ENCODE peak calls at places on chromosomes 6 and 20, in nine cellular contexts. W is IMR-90, B is HCT116, K is A549, V is heart left ventricle, R is spleen, C is lower leg skin, Z is upper lobe of left lung, A is gastrocnemius medialis. G is an unnamed sample.

GRCh38 chr20:60469829-60470228 is 511.6 kb downstream of the CDH26 start:
- DNase-seq in A (no peak), V (no peak), Z (no peak), W (no peak), R (no peak), K (no peak), C (no peak), B (no peak), G (no peak)

GRCh38 chr6:76852776-76853175 is 610.5 kb downstream of the HTR1B start:
- DNase-seq in K (no peak), V (no peak), R (no peak), B (no peak), Z (no peak), W (peak), C (no peak), A (no peak), G (no peak)

GRCh38 chr20:10423735-10424134 is 10.3 kb downstream of the MKKS start:
- DNase-seq in Z (no peak), W (no peak), B (no peak), R (no peak), K (no peak), V (no peak), C (no peak), A (no peak), G (no peak)

GRCh38 chr6:81708306-81708705 is 44.2 kb downstream of the TENT5A start:
- DNase-seq in K (no peak), C (no peak), W (no peak), B (no peak), V (no peak), Z (no peak), R (no peak), A (no peak), G (no peak)

GRCh38 chr20:63622096-63622495 is 4.8 kb downstream of the GMEB2 start:
- DNase-seq in W (no peak), B (no peak), R (peak), C (no peak), K (no peak), A (no peak), V (no peak), Z (no peak), G (no peak)

GRCh38 chr20:1918766-1919165 is 23.6 kb downstream of the SIRPA start:
- DNase-seq in K (no peak), C (no peak), R (no peak), V (no peak), A (no peak), B (no peak), Z (no peak), W (no peak), G (no peak)

GRCh38 chr6:161924516-161925116 is 650.8 kb upstream of the AGPAT4 start:
- DNase-seq in K (no peak), C (no peak), Z (no peak), A (no peak), W (no peak), R (no peak), V (no peak), B (no peak), G (no peak)

GRCh38 chr20:48761023-48761785 is 66.6 kb downstream of the PREX1 start:
- DNase-seq in K (no peak), C (no peak), A (no peak), V (peak), B (no peak), W (no peak), Z (no peak), R (peak), G (no peak)

GRCh38 chr20:24917797-24918578 is 31.1 kb upstream of the CST7 start:
- DNase-seq in V (peak), C (peak), R (peak), B (peak), Z (peak), K (peak), W (peak), A (no peak), G (peak)

GRCh38 chr6:6277418-6277817 is 43.0 kb downstream of the F13A1 start:
- DNase-seq in W (no peak), B (no peak), A (no peak), C (peak), V (no peak), Z (no peak), R (no peak), K (peak), G (no peak)

GRCh38 chr20:32544260-32544722 is 40.8 kb downstream of the NOL4L start:
- DNase-seq in W (no peak), C (no peak), B (no peak), Z (no peak), R (no peak), V (no peak), A (no peak), K (no peak), G (no peak)

GRCh38 chr20:63080411-63080810 is 73.6 kb upstream of the BHLHE23 start:
- DNase-seq in R (peak), Z (peak), K (no peak), V (no peak), C (no peak), A (no peak), W (no peak), B (no peak), G (no peak)

GRCh38 chr6:144482142-144482541 is 197.0 kb downstream of the UTRN start:
- DNase-seq in V (peak), C (peak), A (peak), W (peak), B (peak), K (peak), R (peak), Z (no peak), G (peak)

GRCh38 chr20:24955045-24955444 is 6.0 kb downstream of the CST7 start:
- DNase-seq in A (no peak), K (no peak), C (no peak), Z (no peak), V (no peak), W (no peak), R (peak), B (no peak), G (no peak)

GRCh38 chr6:20402181-20403079 is 751 bp downstream of the E2F3 start:
- DNase-seq in W (no peak), V (peak), B (peak), A (peak), Z (peak), R (peak), C (peak), K (peak), G (peak)

GRCh38 chr6:47250302-47250701 is 59.4 kb downstream of the TNFRSF21 start:
- DNase-seq in C (no peak), A (no peak), Z (no peak), R (no peak), B (no peak), K (no peak), V (no peak), W (no peak), G (no peak)

GRCh38 chr6:28922841-28923317 is 906 bp downstream of the TRIM27 start:
- DNase-seq in W (peak), K (peak), C (peak), V (peak), A (peak), R (no peak), Z (no peak), B (no peak), G (no peak)

GRCh38 chr6:30902709-30903108 is 5.3 kb upstream of the GTF2H4 start:
- DNase-seq in V (no peak), W (no peak), R (no peak), C (no peak), A (no peak), K (no peak), Z (no peak), B (no peak), G (no peak)

GRCh38 chr6:76706566-76706965 is 634.1 kb upstream of the IMPG1 start:
- DNase-seq in V (no peak), W (no peak), R (no peak), B (no peak), K (no peak), C (no peak), Z (no peak), A (no peak), G (no peak)

GRCh38 chr6:106377061-106377540 is 16.6 kb downstream of the CRYBG1 start:
- DNase-seq in K (no peak), A (no peak), W (peak), C (no peak), B (no peak), Z (no peak), V (no peak), R (no peak), G (no peak)

GRCh38 chr6:586553-586952 is 70.3 kb downstream of the HUS1B start:
- DNase-seq in Z (no peak), W (no peak), A (no peak), C (no peak), R (no peak), K (no peak), B (peak), V (no peak), G (no peak)

GRCh38 chr6:124738496-124738895 is 223.7 kb upstream of the RNF217 start:
- DNase-seq in K (no peak), V (no peak), R (no peak), W (no peak), B (no peak), Z (no peak), C (no peak), A (no peak), G (no peak)

GRCh38 chr6:69084746-69085335 is 449.8 kb downstream of the ADGRB3 start:
- DNase-seq in C (no peak), W (no peak), Z (no peak), V (no peak), A (no peak), R (no peak), K (peak), B (no peak), G (no peak)

GRCh38 chr6:134464690-134465411 is 146.9 kb upstream of the SGK1 start:
- DNase-seq in R (no peak), Z (no peak), A (peak), C (no peak), V (no peak), B (no peak), K (peak), W (peak), G (peak)

GRCh38 chr6:126723541-126724170 is 383.7 kb downstream of the CENPW start:
- DNase-seq in R (no peak), W (no peak), A (no peak), C (no peak), B (no peak), Z (peak), K (no peak), V (no peak), G (no peak)

GRCh38 chr6:71288228-71289038 is at the start of gene OGFRL1:
- DNase-seq in R (peak), B (no peak), V (peak), C (peak), K (peak), A (peak), Z (peak), W (peak), G (peak)

GRCh38 chr20:35312348-35312747 is 20.1 kb upstream of the FAM83C start:
- DNase-seq in B (peak), V (no peak), K (peak), A (no peak), W (peak), Z (no peak), C (no peak), R (no peak), G (no peak)

GRCh38 chr6:113683968-113684367 is 173.2 kb upstream of the MARCKS start:
- DNase-seq in B (no peak), K (no peak), C (no peak), R (no peak), V (no peak), W (no peak), A (no peak), Z (no peak), G (no peak)

GRCh38 chr20:31605031-31605901 is at the start of gene ID1:
- DNase-seq in K (peak), A (peak), W (peak), V (peak), B (peak), R (peak), Z (peak), C (peak), G (peak)

GRCh38 chr6:95230071-95230740 is 347.1 kb upstream of the MANEA start:
- DNase-seq in A (no peak), B (no peak), W (peak), R (no peak), C (no peak), V (no peak), K (no peak), Z (no peak), G (no peak)

GRCh38 chr6:41426438-41426851 is 91.0 kb downstream of the NCR2 start:
- DNase-seq in A (no peak), R (no peak), Z (peak), W (no peak), B (no peak), V (no peak), K (no peak), C (no peak), G (no peak)

DNA sequence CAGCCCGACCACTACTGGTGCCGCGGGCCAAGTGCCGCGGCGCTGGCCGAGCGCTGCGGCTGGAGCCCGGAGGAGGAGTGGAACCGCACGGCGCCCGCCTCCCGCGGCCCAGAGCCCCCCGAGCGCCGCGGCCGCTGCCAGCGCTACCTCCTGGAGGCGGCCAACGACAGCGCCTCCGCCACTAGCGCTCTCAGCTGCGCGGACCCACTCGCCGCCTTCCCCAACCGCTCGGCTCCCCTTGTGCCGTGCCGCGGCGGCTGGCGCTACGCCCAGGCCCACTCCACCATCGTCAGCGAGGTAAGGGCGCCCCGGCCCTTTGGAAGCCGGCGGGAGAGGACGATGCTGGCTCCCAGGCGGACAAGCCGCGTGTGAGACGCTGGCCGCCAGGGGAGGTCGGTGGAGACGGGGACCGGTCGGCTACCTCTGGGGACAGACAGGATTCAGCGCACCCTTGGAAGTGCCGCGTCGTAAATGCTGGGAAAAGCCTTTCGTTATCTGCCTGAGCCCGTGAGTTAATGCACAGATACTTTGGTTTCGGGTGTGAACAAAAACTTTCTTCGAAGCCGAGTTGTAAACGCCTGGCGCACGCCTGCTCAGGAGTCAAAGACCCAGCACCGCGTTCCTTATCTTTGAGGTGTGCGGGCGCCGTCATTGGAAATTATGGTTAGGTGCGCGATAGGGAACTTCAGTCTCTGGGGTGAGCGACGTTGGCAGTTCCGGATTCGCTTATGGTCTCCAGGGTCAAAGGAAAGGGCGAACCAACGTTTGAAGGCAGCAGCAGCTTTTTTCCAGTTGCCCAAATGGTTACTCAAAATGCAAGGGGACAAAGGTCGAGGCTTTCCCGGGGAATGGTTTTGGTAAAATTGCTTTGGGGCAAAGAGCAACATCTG is 619 bp downstream of the SLC22A3 start:
- DNase-seq in V (peak), Z (peak), R (no peak), B (no peak), K (peak), W (no peak), C (no peak), A (no peak), G (no peak)
- TF ChIP-seq POLR2A in V (no peak), Z (no peak), R (no peak), B (no peak), K (no peak), W (no peak), C (no peak), A (peak), G (no peak)

GRCh38 chr6:43020052-43020705 is 1.2 kb upstream of the RRP36 start:
- DNase-seq in B (no peak), Z (no peak), V (no peak), W (no peak), R (no peak), C (no peak), K (no peak), A (no peak), G (no peak)

GRCh38 chr6:43016935-43017334 is 2.9 kb downstream of the KLHDC3 start:
- DNase-seq in B (no peak), V (peak), A (no peak), R (peak), K (no peak), C (no peak), Z (peak), W (no peak), G (no peak)

GRCh38 chr6:43019152-43019551 is 2.3 kb upstream of the RRP36 start:
- DNase-seq in B (no peak), W (no peak), C (no peak), A (no peak), K (no peak), R (no peak), V (no peak), Z (no peak), G (no peak)

GRCh38 chr6:43020847-43021246 is 576 bp upstream of the RRP36 start:
- DNase-seq in Z (no peak), W (no peak), C (no peak), B (no peak), V (no peak), R (no peak), K (no peak), A (no peak), G (peak)

GRCh38 chr6:43021270-43022047 is at the start of gene RRP36:
- DNase-seq in Z (peak), K (peak), V (peak), W (peak), B (no peak), A (peak), C (peak), R (peak), G (peak)
- TF ChIP-seq POLR2A in Z (no peak), K (peak), V (no peak), W (no peak), B (peak), A (peak), C (no peak), R (no peak), G (peak)

GRCh38 chr6:142913511-142914047 is 31.4 kb downstream of the HIVEP2 start:
- DNase-seq in C (no peak), W (no peak), A (no peak), B (no peak), K (no peak), Z (no peak), R (peak), V (no peak), G (no peak)
- TF ChIP-seq POLR2A in C (no peak), W (no peak), A (no peak), B (no peak), K (no peak), Z (no peak), R (no peak), V (no peak), G (no peak)

DNA sequence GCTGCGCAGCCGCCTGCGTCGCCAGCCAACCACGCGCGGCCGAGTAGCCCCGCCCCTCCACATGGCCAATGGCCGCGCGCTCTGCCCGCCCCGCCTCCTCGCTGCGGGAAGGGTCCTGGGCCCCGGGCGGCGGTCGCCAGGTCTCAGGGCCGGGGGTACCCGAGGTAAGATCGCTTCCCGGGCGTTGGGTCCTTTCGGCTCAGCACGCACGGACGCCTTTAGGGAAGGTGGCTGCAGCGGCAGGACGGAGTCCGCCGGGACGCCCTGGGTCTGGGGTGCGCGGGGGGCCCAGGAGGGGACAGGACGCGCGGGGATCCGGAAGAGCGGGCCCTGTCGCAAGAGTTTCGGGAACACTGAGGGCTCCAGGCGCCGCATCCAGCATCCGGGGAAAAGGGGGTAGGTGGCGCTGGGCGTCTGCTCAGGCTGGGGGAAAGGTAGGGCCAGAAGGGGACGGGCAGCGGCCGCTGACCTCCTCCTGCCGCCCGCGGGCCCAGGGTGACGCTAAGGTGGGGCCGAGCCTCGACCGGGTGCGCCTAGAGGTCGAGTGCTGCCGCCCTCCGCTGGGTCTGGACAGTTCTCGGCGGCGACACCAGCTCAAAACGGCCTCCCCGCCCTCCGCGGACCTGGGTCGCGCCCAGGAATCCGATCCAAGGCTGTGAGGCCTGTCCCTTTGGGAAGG is at the start of gene MAVS:
- DNase-seq in B (peak), W (peak), K (peak), Z (peak), C (peak), A (peak), V (peak), R (peak), G (peak)
- TF ChIP-seq POLR2A in B (no peak), W (peak), K (peak), Z (peak), C (no peak), A (peak), V (peak), R (no peak), G (peak)

DNA sequence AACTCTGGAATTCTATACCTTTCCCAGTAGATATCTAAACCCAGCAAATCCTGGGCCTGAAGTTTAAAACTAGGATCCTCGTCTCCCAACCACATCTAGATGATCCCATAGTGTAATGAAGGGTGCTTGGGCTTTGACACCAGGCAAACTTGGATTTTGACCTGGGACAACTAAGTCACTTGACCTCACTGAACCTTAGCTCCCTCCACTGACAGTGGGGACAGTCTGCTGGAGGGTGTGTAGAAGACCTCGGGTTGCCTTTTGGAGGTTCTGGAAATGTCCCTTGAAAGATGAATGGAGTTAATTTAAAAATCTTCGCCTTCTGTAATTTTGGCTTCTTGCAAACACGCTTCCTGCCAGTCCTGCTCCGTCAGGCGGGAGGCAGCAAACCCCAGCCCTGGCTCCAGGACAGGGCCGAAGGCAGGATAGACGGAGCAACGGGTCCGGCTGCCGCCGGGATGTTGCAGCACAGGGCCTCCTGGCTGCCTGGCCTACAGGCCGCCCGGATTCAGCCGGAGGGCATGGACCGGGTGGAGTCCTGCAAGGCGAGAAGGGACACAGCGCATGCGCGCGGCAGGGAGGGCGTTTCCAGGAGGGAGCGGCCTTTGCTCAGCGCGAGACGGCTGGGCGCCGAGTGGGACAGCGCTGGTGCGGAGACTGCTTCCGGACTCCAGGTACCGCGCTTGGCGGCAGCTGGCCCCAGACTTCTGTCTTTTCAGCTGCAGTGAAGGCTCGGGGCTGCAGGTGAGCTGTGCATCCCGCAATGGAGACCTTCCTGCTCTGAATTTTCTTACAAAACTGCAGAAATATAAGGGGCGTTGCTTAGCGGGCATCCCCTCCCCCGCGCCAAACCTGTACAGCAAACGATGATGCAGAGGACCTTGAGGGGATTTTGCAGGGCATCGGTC is at the start of gene TMEM14A:
- DNase-seq in C (peak), K (peak), A (peak), B (peak), Z (peak), R (peak), W (peak), V (peak), G (peak)
- TF ChIP-seq POLR2A in C (no peak), K (peak), A (no peak), B (peak), Z (peak), R (no peak), W (no peak), V (no peak), G (peak)

GRCh38 chr6:36441307-36441894 is 1.3 kb downstream of the PXT1 start:
- DNase-seq in Z (no peak), A (peak), B (peak), K (peak), W (peak), V (peak), R (peak), C (peak), G (peak)
- TF ChIP-seq POLR2A in Z (peak), A (peak), B (peak), K (no peak), W (peak), V (no peak), R (no peak), C (no peak), G (peak)